ENCODE peak calls at places on chromosomes 12 and 14, in ten cellular contexts. F is astrocyte; N is heart right ventricle; T is LoVo; M is non-pigmented ciliary epithelial cell; B is hypothalamus; L is EH; C is CD8-positive, alpha-beta memory T cell; R is activated gamma-delta T cell treated with anti-CD3 and anti-CD28 coated beads, Interleukin-2, amount 50 U/mL, for 16 hours; H is germinal center. O is an unnamed sample.

GRCh38 chr14:101962503-101962874 is 1.9 kb upstream of the DYNC1H1 start:
- DNase-seq in M (peak), H (no peak), L (peak), R (no peak), T (no peak), B (peak), F (peak), C (no peak), N (peak), O (no peak)

GRCh38 chr12:14981049-14981448 is 8.2 kb downstream of the PDE6H start:
- DNase-seq in N (no peak), M (no peak), R (no peak), T (no peak), F (no peak), H (no peak), L (no peak), B (no peak), C (no peak), O (no peak)

GRCh38 chr12:108575199-108575912 is 13.0 kb downstream of the ISCU start:
- DNase-seq in C (no peak), T (no peak), N (no peak), F (no peak), B (no peak), M (no peak), R (no peak), L (no peak), H (no peak), O (no peak)

GRCh38 chr14:75298187-75298985 is 19.8 kb downstream of the FOS start:
- DNase-seq in B (no peak), L (no peak), N (no peak), M (no peak), H (no peak), T (no peak), C (no peak), F (no peak), R (no peak), O (no peak)

GRCh38 chr12:122057007-122057735 is 21.4 kb upstream of the MLXIP start:
- DNase-seq in M (no peak), B (no peak), L (no peak), C (no peak), R (no peak), F (no peak), H (no peak), T (no peak), N (no peak), O (no peak)

GRCh38 chr12:65500121-65500846 is 221.8 kb downstream of the MSRB3 start:
- DNase-seq in H (no peak), B (no peak), N (no peak), L (peak), T (peak), M (peak), C (no peak), F (peak), R (no peak), O (no peak)

GRCh38 chr14:101965796-101966718 is 1.7 kb downstream of the DYNC1H1 start:
- DNase-seq in F (no peak), C (no peak), L (peak), R (no peak), T (no peak), N (no peak), M (no peak), H (no peak), B (no peak), O (no peak)

GRCh38 chr14:91284146-91284790 is 39.8 kb upstream of the GPR68 start:
- DNase-seq in L (peak), T (no peak), B (no peak), F (peak), H (no peak), M (peak), N (no peak), C (no peak), R (no peak), O (no peak)

GRCh38 chr14:91883770-91884169 is 16.4 kb upstream of the TC2N start:
- DNase-seq in R (no peak), C (no peak), M (no peak), B (no peak), N (peak), F (no peak), L (no peak), H (no peak), T (no peak), O (no peak)

GRCh38 chr12:77682488-77682887 is 148.2 kb upstream of the NAV3 start:
- DNase-seq in L (no peak), B (no peak), N (no peak), R (no peak), M (no peak), T (no peak), F (no peak), C (no peak), H (no peak), O (no peak)

GRCh38 chr12:66862586-66862985 is 183.7 kb upstream of the GRIP1 start:
- DNase-seq in F (no peak), N (no peak), L (no peak), B (no peak), M (no peak), C (no peak), R (no peak), H (no peak), T (no peak), O (no peak)

GRCh38 chr12:12776261-12776660 is 9.2 kb upstream of the APOLD1 start:
- DNase-seq in R (no peak), L (no peak), F (peak), C (no peak), M (no peak), B (no peak), N (no peak), H (no peak), T (peak), O (no peak)

GRCh38 chr12:43147893-43148292 is 404.1 kb downstream of the ADAMTS20 start:
- DNase-seq in L (no peak), F (peak), T (no peak), C (no peak), B (no peak), H (no peak), N (no peak), R (no peak), M (no peak), O (no peak)

O was measured in NK-92 treated with Interleukin-12 subunit alpha and Interleukin-12 subunit beta, amount 100 ng/mL, for 24 hours.